ENCODE peak calls at places on chromosomes 13 and 19, in four cellular contexts. W is fibroblast of lung, T is endothelial cell of umbilical vein, S is uterus. X is an unnamed sample.

GRCh38 chr19:48524221-48524620 is 12.6 kb upstream of the LMTK3 start:
- DNase-seq in S (no peak), W (no peak), T (no peak), X (no peak)

GRCh38 chr13:47933688-47934011 is 67.4 kb downstream of the SUCLA2 start:
- DNase-seq in S (no peak), T (no peak), W (peak; percentile 31), X (no peak)

GRCh38 chr19:28977826-28978225 is 235.1 kb downstream of the UQCRFS1 start:
- DNase-seq in W (no peak), T (no peak), S (no peak), X (no peak)

GRCh38 chr19:49690656-49691242 is at the start of gene CPT1C:
- DNase-seq in S (peak; percentile 85), W (peak; percentile 73), T (peak; percentile 83), X (peak; percentile 73)

GRCh38 chr19:16628984-16629691 is 1.1 kb upstream of the MED26 start:
- DNase-seq in W (peak; percentile 69), S (peak; percentile 54), T (peak; percentile 61), X (peak; percentile 49)

GRCh38 chr13:45055198-45055901 is 65.0 kb upstream of the GTF2F2 start:
- DNase-seq in W (peak; percentile 77), S (peak; percentile 42), T (peak; percentile 14), X (no peak)

GRCh38 chr19:55188620-55189019 is 8.5 kb upstream of the SYT5 start:
- DNase-seq in W (no peak), T (no peak), S (no peak), X (no peak)

GRCh38 chr13:94550030-94550738 is 45.8 kb downstream of the TGDS start:
- DNase-seq in W (peak; percentile 62), T (no peak), S (no peak), X (no peak)

GRCh38 chr19:56877069-56877715 is 36.7 kb upstream of the PEG3 start:
- DNase-seq in S (no peak), W (no peak), T (no peak), X (no peak)

GRCh38 chr13:50208826-50209335 is 193.6 kb downstream of the KCNRG start:
- DNase-seq in W (peak; percentile 90), T (peak; percentile 77), S (peak; percentile 23), X (no peak)

GRCh38 chr13:75633285-75633684 is 2.8 kb upstream of the LMO7 start:
- DNase-seq in S (no peak), T (no peak), W (peak; percentile 71), X (no peak)

GRCh38 chr13:101417501-101417900 is 1.2 kb upstream of the NALCN start:
- DNase-seq in S (no peak), W (no peak), T (no peak), X (no peak)

GRCh38 chr13:101412076-101412475 is 4.2 kb downstream of the NALCN start:
- DNase-seq in T (peak; percentile 18), S (no peak), W (no peak), X (no peak)

GRCh38 chr13:101417043-101417406 is 717 bp upstream of the NALCN start:
- DNase-seq in W (peak; percentile 52), T (no peak), S (no peak), X (peak; percentile 19)

GRCh38 chr13:101415358-101416174 is 742 bp downstream of the NALCN start:
- DNase-seq in T (peak; percentile 13), S (no peak), W (no peak), X (no peak)

DNA sequence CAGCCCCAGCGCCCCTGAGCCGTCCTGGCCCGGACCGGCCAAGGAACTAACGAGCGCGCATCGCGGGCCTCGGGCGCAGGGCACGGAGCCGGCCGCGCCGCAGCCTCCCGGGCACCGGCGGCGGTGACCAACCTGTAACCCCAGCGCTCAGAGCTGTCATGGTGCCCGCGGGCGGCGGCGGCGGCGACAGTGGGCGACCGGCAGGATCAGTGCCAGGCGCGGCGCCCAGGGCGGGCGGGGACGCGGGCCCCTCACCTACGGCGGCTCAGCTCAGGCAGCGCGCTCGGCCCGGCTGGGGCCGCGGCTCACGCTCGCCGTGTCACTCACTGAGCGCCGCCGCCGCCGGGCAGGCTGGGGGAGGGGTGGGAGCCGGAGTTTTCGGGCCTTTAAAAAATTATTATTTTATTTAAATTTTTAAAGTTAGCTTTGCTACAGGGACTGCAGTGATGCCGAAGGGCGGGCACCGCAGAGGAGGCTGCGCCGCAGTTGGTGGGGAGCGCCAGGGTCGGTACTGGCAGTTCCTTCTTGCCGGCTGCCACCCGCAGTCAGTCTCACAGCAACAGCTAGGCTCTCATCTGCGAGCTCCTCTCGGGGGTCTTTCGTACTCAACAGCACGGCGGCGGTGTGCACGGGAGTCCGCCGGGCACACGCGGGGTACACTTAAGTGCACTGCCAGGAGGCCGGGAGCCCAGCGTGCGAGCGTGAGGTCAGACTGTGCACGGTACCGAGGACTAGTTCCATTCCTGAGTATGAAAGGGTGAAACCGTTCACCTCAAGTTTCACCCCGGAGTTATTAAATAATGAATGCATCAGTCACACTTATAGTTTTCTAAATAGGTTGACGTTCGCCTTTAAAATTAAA is at the start of gene NALCN:
- DNase-seq in T (peak; percentile 49), S (no peak), W (peak; percentile 20), X (peak; percentile 26)
- H3K27me3 ChIP-seq in T (no peaks in the 10 kb centered on the region), S (no peaks in the 10 kb centered on the region), W (no peaks in the 10 kb centered on the region), X (no peaks in the 10 kb centered on the region)

GRCh38 chr19:2288743-2289713 is 7.1 kb upstream of the PEAK3 start:
- DNase-seq in W (no peak), S (no peak), T (no peak), X (no peak)
- H3K27me3 ChIP-seq in W (peaks cover 36% of the 10 kb centered on the region), S (peaks cover 6% of the 10 kb centered on the region), T (peaks cover 39% of the 10 kb centered on the region), X (no peaks in the 10 kb centered on the region)

DNA sequence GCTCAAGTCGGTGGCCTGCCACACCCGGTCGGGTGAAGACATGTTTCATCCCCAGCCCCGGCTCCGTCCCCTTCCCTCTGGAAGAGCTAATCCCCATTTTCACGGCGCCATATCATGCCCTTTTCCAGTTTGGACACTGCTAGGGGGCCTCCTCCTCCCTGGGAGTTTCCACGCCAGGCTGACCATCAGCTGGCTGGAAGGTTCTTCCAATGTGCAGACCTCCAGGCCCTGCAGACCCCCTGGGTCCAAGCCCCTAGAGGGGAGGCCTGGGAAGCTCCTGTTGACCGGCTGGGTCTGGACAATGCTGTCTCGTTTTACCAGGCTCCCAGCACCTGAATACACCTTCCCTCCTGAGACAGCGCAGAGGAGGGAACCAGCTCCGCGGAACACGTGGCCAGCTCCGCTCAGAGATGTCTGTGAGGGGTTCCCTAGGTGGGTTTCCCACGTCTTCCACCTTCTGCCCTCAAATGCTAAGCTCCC is 44.7 kb upstream of the RANBP3 start:
- DNase-seq in W (no peak), S (no peak), T (no peak), X (no peak)
- H3K27me3 ChIP-seq in W (no peaks in the 10 kb centered on the region), S (no peaks in the 10 kb centered on the region), T (no peaks in the 10 kb centered on the region), X (no peaks in the 10 kb centered on the region)

GRCh38 chr19:30385666-30386065 is 13.5 kb downstream of the ZNF536 start:
- DNase-seq in W (no peak), S (no peak), T (no peak), X (no peak)
- H3K27me3 ChIP-seq in W (no peaks in the 10 kb centered on the region), S (no peaks in the 10 kb centered on the region), T (no peaks in the 10 kb centered on the region), X (no peaks in the 10 kb centered on the region)

GRCh38 chr13:99075268-99076191 is 97.7 kb upstream of the DOCK9 start:
- DNase-seq in W (no peak), T (no peak), S (no peak), X (no peak)
- H3K27me3 ChIP-seq in W (no peaks in the 10 kb centered on the region), T (no peaks in the 10 kb centered on the region), S (no peaks in the 10 kb centered on the region), X (no peaks in the 10 kb centered on the region)